ENCODE peak calls at places on chromosomes 7 and 10, in eight cellular contexts. W, I, N, Z, S, M, T and H are unnamed samples. For H3K27me3, the result is how much of the 10 kb centered on the place peaks cover.

GRCh38 chr10:71270301-71270777 is 48.7 kb upstream of the SLC29A3 start:
- DNase-seq in W (peak), I (peak), N (peak), Z (peak), S (peak), M (peak), T (peak), H (no peak)

GRCh38 chr10:52308251-52309031 is 5.6 kb upstream of the DKK1 start:
- DNase-seq in W (peak), I (peak), N (peak), Z (peak), S (peak), M (peak), T (peak), H (no peak)

GRCh38 chr7:132901241-132901640 is 180.6 kb downstream of the CHCHD3 start:
- DNase-seq in W (no peak), I (no peak), N (no peak), Z (no peak), S (no peak), M (no peak), T (no peak), H (no peak)

GRCh38 chr7:41201021-41201420 is 501.9 kb downstream of the INHBA start:
- DNase-seq in W (no peak), I (no peak), N (no peak), Z (no peak), S (no peak), M (no peak), T (no peak), H (no peak)

GRCh38 chr10:33818343-33818742 is 483.9 kb upstream of the NRP1 start:
- DNase-seq in W (no peak), I (no peak), N (no peak), Z (no peak), S (no peak), M (no peak), T (no peak), H (no peak)

GRCh38 chr10:48957361-48957760 is 17.7 kb upstream of the LRRC18 start:
- DNase-seq in W (no peak), I (no peak), N (no peak), Z (no peak), S (no peak), M (no peak), T (no peak), H (no peak)

GRCh38 chr7:44103566-44103940 is 592 bp upstream of the AEBP1 start:
- DNase-seq in W (no peak), I (no peak), N (no peak), Z (no peak), S (no peak), M (no peak), T (no peak), H (no peak)

GRCh38 chr7:925601-926000 is 28.9 kb downstream of the ADAP1 start:
- DNase-seq in W (peak), I (no peak), N (peak), Z (peak), S (no peak), M (no peak), T (no peak), H (no peak)

GRCh38 chr7:146635200-146636032 is 518.8 kb downstream of the CNTNAP2 start:
- DNase-seq in W (no peak), I (no peak), N (no peak), Z (no peak), S (no peak), M (no peak), T (peak), H (no peak)

GRCh38 chr7:66016131-66016461 is 34.1 kb upstream of the GUSB start:
- DNase-seq in W (no peak), I (peak), N (no peak), Z (no peak), S (peak), M (no peak), T (no peak), H (no peak)

GRCh38 chr7:138370956-138371355 is 89.1 kb upstream of the TRIM24 start:
- DNase-seq in W (no peak), I (no peak), N (no peak), Z (no peak), S (no peak), M (no peak), T (no peak), H (no peak)

GRCh38 chr7:144063710-144064109 is 5.9 kb upstream of the OR2A25 start:
- DNase-seq in W (no peak), I (no peak), N (no peak), Z (no peak), S (no peak), M (peak), T (no peak), H (no peak)

GRCh38 chr7:42070068-42070467 is 166.9 kb downstream of the GLI3 start:
- DNase-seq in W (no peak), I (peak), N (no peak), Z (no peak), S (peak), M (no peak), T (no peak), H (no peak)

GRCh38 chr7:114889646-114890285 is 32.1 kb upstream of the MDFIC start:
- DNase-seq in W (no peak), I (peak), N (no peak), Z (no peak), S (peak), M (no peak), T (no peak), H (peak)

GRCh38 chr7:127208860-127209259 is 43.9 kb downstream of the GRM8 start:
- DNase-seq in W (no peak), I (no peak), N (no peak), Z (no peak), S (no peak), M (no peak), T (no peak), H (no peak)

GRCh38 chr10:6272126-6272525 is 69.4 kb downstream of the PFKFB3 start:
- DNase-seq in W (no peak), I (no peak), N (no peak), Z (no peak), S (no peak), M (no peak), T (no peak), H (no peak)

GRCh38 chr7:150941983-150942590 is 36.0 kb downstream of the KCNH2 start:
- DNase-seq in W (peak), I (peak), N (no peak), Z (peak), S (no peak), M (peak), T (no peak), H (no peak)

GRCh38 chr7:1248077-1248458 is 15.4 kb downstream of the UNCX start:
- DNase-seq in W (peak), I (no peak), N (no peak), Z (no peak), S (no peak), M (peak), T (no peak), H (no peak)

GRCh38 chr10:63713191-63714144 is 192.3 kb downstream of the REEP3 start:
- DNase-seq in W (peak), I (peak), N (peak), Z (peak), S (peak), M (peak), T (peak), H (no peak)

GRCh38 chr10:120979435-120980315 is 128.5 kb downstream of the WDR11 start:
- DNase-seq in W (no peak), I (peak), N (peak), Z (no peak), S (no peak), M (peak), T (peak), H (no peak)

GRCh38 chr10:104502907-104503306 is 138.2 kb upstream of the SORCS3 start:
- DNase-seq in W (no peak), I (no peak), N (no peak), Z (no peak), S (no peak), M (no peak), T (no peak), H (no peak)

GRCh38 chr10:14153570-14154055 is 177.1 kb downstream of the FRMD4A start:
- DNase-seq in W (peak), I (no peak), N (no peak), Z (peak), S (no peak), M (peak), T (no peak), H (no peak)

GRCh38 chr10:119199231-119199992 is 8.0 kb upstream of the GRK5 start:
- DNase-seq in W (no peak), I (peak), N (peak), Z (peak), S (peak), M (peak), T (no peak), H (no peak)

GRCh38 chr10:92737484-92737883 is 47.7 kb downstream of the HHEX start:
- DNase-seq in W (no peak), I (no peak), N (no peak), Z (no peak), S (no peak), M (no peak), T (no peak), H (no peak)

DNA sequence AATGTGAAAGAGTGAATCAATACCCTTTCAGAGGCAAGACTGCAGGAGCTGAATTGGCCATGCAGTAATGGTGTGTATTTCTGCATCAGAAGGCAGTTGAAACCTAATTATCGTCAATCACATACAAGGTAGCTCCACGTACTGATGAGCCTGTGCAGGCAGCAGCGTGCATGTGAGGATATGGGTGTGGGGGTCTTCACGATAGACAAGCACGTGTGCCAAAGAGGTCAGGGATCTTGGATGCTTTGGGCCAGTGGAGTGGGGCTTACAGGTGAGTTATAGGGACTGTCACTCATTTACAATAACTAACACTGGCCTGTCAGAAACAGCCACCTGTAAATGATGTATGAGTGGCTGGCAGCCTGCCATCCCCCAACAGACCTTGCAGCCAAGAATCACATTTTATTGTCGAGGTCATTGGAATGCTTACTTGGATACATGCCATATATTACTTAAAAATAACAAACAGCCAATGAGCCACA is 210.9 kb downstream of the SKAP2 start:
- DNase-seq in W (no peak), I (peak), N (no peak), Z (no peak), S (no peak), M (no peak), T (no peak), H (no peak)
- H3K27me3 ChIP-seq in W (under half), I (under half), N (under half), Z (under half), S (under half), M (under half), T (under half), H (under half)

DNA sequence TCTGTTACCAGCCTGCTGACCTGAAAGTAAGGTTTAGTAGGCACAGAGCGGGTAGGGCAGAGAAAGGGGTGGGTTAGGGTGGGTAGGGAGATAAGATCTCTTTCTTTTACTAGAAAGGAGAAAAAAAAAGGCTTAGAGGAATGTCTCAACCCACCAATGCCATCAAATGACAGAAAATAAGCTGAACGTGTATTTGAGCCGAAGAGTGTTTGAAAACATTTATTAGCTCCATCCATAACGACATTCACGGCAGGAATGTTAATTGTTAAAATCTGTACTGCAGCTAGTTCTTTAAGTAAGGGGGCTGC is 63.8 kb upstream of the ARID5B start:
- DNase-seq in W (no peak), I (no peak), N (no peak), Z (no peak), S (no peak), M (no peak), T (no peak), H (no peak)
- H3K4me3 ChIP-seq in W (no peak), I (no peak), N (no peak), Z (no peak), S (peak), M (no peak), T (no peak), H (no peak)

GRCh38 chr10:133238066-133238804 is 580 bp downstream of the VENTX start:
- DNase-seq in W (peak), I (no peak), N (no peak), Z (no peak), S (no peak), M (peak), T (no peak), H (no peak)

GRCh38 chr10:133242611-133243356 is 5.1 kb downstream of the VENTX start:
- DNase-seq in W (peak), I (no peak), N (no peak), Z (no peak), S (no peak), M (no peak), T (no peak), H (no peak)

GRCh38 chr10:133243593-133243992 is 5.9 kb downstream of the VENTX start:
- DNase-seq in W (peak), I (no peak), N (no peak), Z (no peak), S (no peak), M (no peak), T (no peak), H (no peak)

GRCh38 chr10:133239990-133240389 is 2.3 kb downstream of the VENTX start:
- DNase-seq in W (peak), I (no peak), N (no peak), Z (no peak), S (no peak), M (no peak), T (no peak), H (no peak)

DNA sequence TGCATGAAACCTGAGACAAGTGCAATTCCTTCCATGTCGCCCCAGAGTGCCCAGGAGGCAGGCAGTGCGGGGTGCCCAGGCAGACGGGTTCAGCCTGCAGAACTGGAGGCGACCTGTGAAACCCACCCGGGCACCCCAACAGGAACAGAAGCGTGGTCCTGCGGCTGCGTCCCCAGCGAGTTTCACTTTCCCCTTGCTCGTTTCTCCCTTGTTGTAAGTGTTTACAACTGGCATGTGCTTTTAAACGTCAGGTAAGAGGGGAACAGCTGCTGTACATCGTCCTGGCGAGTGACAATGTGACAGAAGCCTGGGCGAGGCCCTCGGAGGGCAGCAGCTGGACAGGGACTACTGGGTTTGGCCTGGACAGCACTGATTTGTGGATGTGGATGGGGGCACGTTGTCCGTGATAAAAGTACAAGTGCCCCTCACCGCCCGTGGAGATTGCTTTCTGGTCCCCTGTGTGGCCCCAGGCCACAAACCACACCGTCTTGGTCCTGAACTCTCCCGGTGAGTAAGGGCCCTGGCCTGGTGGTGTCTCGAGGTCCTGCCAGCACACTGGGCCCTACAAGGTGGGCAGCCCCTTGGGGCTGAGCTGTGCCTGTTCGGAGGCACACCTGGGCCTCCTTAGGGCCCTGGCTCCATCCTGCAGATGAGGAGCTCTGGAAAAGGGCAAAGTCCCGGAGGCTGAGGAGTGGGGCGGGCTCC is 4.0 kb downstream of the VENTX start:
- DNase-seq in W (peak), I (no peak), N (no peak), Z (no peak), S (no peak), M (no peak), T (no peak), H (no peak)
- H3K27me3 ChIP-seq in W (under half), I (under half), N (under half), Z (half or more), S (under half), M (under half), T (half or more), H (under half)

GRCh38 chr10:99524050-99524666 is 8.6 kb upstream of the NKX2-3 start:
- DNase-seq in W (no peak), I (no peak), N (no peak), Z (no peak), S (no peak), M (no peak), T (no peak), H (no peak)

GRCh38 chr10:99524736-99525380 is 7.9 kb upstream of the NKX2-3 start:
- DNase-seq in W (no peak), I (no peak), N (no peak), Z (no peak), S (no peak), M (peak), T (no peak), H (no peak)

GRCh38 chr10:99522078-99522479 is 10.7 kb upstream of the NKX2-3 start:
- DNase-seq in W (no peak), I (no peak), N (no peak), Z (no peak), S (no peak), M (peak), T (no peak), H (no peak)

GRCh38 chr10:99522511-99523250 is 10.1 kb upstream of the NKX2-3 start:
- DNase-seq in W (peak), I (no peak), N (no peak), Z (no peak), S (no peak), M (peak), T (no peak), H (no peak)

GRCh38 chr10:99523251-99523773 is 9.4 kb upstream of the NKX2-3 start:
- DNase-seq in W (no peak), I (no peak), N (no peak), Z (no peak), S (no peak), M (peak), T (no peak), H (no peak)
- H3K4me3 ChIP-seq in W (no peak), I (no peak), N (no peak), Z (no peak), S (no peak), M (peak), T (no peak), H (no peak)

GRCh38 chr10:69571618-69572158 is 1.5 kb downstream of the NEUROG3 start:
- DNase-seq in W (no peak), I (no peak), N (no peak), Z (no peak), S (no peak), M (peak), T (no peak), H (no peak)

GRCh38 chr10:69568472-69569143 is 4.6 kb downstream of the NEUROG3 start:
- DNase-seq in W (no peak), I (no peak), N (no peak), Z (no peak), S (no peak), M (peak), T (no peak), H (no peak)

GRCh38 chr10:69569144-69569934 is 3.9 kb downstream of the NEUROG3 start:
- DNase-seq in W (no peak), I (no peak), N (no peak), Z (no peak), S (no peak), M (no peak), T (no peak), H (no peak)

GRCh38 chr10:69572159-69573055 is 815 bp downstream of the NEUROG3 start:
- DNase-seq in W (no peak), I (no peak), N (no peak), Z (no peak), S (no peak), M (peak), T (no peak), H (no peak)

GRCh38 chr10:69570050-69570816 is 3.0 kb downstream of the NEUROG3 start:
- DNase-seq in W (no peak), I (no peak), N (no peak), Z (no peak), S (no peak), M (peak), T (no peak), H (no peak)
- H3K27me3 ChIP-seq in W (under half), I (half or more), N (half or more), Z (half or more), S (half or more), M (half or more), T (half or more), H (half or more)

GRCh38 chr7:30304177-30304884 is 19.9 kb downstream of the ZNRF2 start:
- DNase-seq in W (no peak), I (no peak), N (no peak), Z (no peak), S (no peak), M (no peak), T (no peak), H (no peak)

GRCh38 chr7:30306977-30307376 is 22.6 kb downstream of the ZNRF2 start:
- DNase-seq in W (no peak), I (no peak), N (no peak), Z (no peak), S (no peak), M (no peak), T (no peak), H (no peak)

GRCh38 chr7:30302656-30303311 is 18.4 kb downstream of the ZNRF2 start:
- DNase-seq in W (no peak), I (no peak), N (no peak), Z (no peak), S (no peak), M (no peak), T (no peak), H (no peak)

GRCh38 chr7:30303312-30304039 is 19.1 kb downstream of the ZNRF2 start:
- DNase-seq in W (no peak), I (no peak), N (no peak), Z (no peak), S (no peak), M (no peak), T (no peak), H (no peak)

GRCh38 chr7:30301751-30302150 is 17.4 kb downstream of the ZNRF2 start:
- DNase-seq in W (no peak), I (peak), N (no peak), Z (no peak), S (no peak), M (no peak), T (no peak), H (no peak)
- H3K4me3 ChIP-seq in W (no peak), I (no peak), N (no peak), Z (no peak), S (no peak), M (no peak), T (no peak), H (no peak)

GRCh38 chr7:101294039-101294831 is 27.4 kb downstream of the IFT22 start:
- DNase-seq in W (no peak), I (no peak), N (no peak), Z (no peak), S (no peak), M (peak), T (no peak), H (no peak)
- H3K27me3 ChIP-seq in W (under half), I (under half), N (under half), Z (half or more), S (under half), M (under half), T (half or more), H (under half)

GRCh38 chr10:50431791-50432190 is 180.5 kb upstream of the ASAH2 start:
- DNase-seq in W (no peak), I (no peak), N (no peak), Z (no peak), S (peak), M (no peak), T (no peak), H (no peak)
- H3K4me3 ChIP-seq in W (no peak), I (no peak), N (no peak), Z (no peak), S (peak), M (no peak), T (no peak), H (no peak)

GRCh38 chr7:151961536-151961935 is 5.3 kb downstream of the GALNTL5 start:
- DNase-seq in W (no peak), I (no peak), N (no peak), Z (no peak), S (no peak), M (no peak), T (no peak), H (no peak)
- H3K27me3 ChIP-seq in W (under half), I (under half), N (under half), Z (under half), S (under half), M (under half), T (under half), H (under half)

DNA sequence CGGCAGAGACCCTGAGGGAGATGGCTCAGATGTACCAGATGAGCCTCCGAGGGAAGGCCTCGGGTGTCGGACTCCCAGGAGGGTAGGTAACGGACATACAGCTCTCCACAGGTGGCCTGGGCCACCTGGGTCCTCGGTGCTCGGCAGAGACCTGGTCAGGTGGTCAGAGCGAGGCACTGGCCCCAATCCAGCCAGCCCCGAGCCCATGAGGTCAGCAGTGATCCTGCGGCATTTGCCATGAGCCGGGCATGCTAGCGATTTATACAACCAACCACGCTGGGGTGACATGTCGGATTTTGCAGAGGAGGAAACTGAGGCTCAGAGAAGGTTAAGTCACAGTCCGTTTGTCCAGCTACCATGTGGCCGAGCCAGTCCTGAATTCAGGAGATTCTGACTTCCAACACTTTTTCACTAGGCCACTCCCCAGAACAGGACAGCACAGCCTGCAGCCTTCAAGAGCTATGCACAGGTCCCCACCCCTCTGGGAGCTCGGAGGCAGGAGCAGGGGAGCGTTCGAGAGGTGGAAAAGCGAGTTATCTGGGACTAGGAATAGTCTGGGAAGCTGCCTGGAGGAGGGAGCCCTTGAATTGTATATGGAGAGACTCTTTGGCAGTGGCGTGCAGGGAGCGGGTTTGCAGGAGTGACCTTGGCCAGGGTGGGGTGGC is 13.5 kb downstream of the LDB3 start:
- DNase-seq in W (peak), I (no peak), N (no peak), Z (no peak), S (no peak), M (no peak), T (no peak), H (no peak)
- H3K4me3 ChIP-seq in W (no peak), I (no peak), N (no peak), Z (no peak), S (no peak), M (no peak), T (no peak), H (no peak)